ENCODE peak calls at places on chromosomes 1 and 21, in seven cellular contexts. One of them, this sample, is unnamed.

GRCh38 chr1:177952249-177952648 is 17.6 kb downstream of the SEC16B start:
- DNase-seq in HepG2: no peak
- DNase-seq in SK-N-SH: no peak
- DNase-seq in GM12878: no peak
- DNase-seq in HCT116: no peak
- DNase-seq in H1: no peak
- DNase-seq in K562: no peak
- DNase-seq in this sample: no peak

GRCh38 chr1:247274857-247275256 is 19.0 kb downstream of the VN1R5 start:
- DNase-seq in HepG2: peak; percentile 17
- DNase-seq in SK-N-SH: no peak
- DNase-seq in GM12878: no peak
- DNase-seq in HCT116: no peak
- DNase-seq in H1: no peak
- DNase-seq in K562: no peak
- DNase-seq in this sample: no peak

GRCh38 chr1:219585837-219586465 is 27.0 kb downstream of the ZC3H11B start:
- DNase-seq in HepG2: no peak
- DNase-seq in SK-N-SH: no peak
- DNase-seq in GM12878: no peak
- DNase-seq in HCT116: no peak
- DNase-seq in H1: no peak
- DNase-seq in K562: no peak
- DNase-seq in this sample: no peak

GRCh38 chr1:6969762-6970161 is 184.5 kb downstream of the CAMTA1 start:
- DNase-seq in HepG2: no peak
- DNase-seq in SK-N-SH: no peak
- DNase-seq in GM12878: no peak
- DNase-seq in HCT116: no peak
- DNase-seq in H1: no peak
- DNase-seq in K562: no peak
- DNase-seq in this sample: no peak

GRCh38 chr1:67189953-67190352 is 23.7 kb downstream of the IL23R start:
- DNase-seq in HepG2: no peak
- DNase-seq in SK-N-SH: no peak
- DNase-seq in GM12878: no peak
- DNase-seq in HCT116: no peak
- DNase-seq in H1: no peak
- DNase-seq in K562: no peak
- DNase-seq in this sample: no peak

GRCh38 chr1:162003825-162004205 is 19.9 kb downstream of the OLFML2B start:
- DNase-seq in HepG2: no peak
- DNase-seq in SK-N-SH: no peak
- DNase-seq in GM12878: no peak
- DNase-seq in HCT116: no peak
- DNase-seq in H1: no peak
- DNase-seq in K562: no peak
- DNase-seq in this sample: no peak

GRCh38 chr1:62356257-62356835 is 37.1 kb upstream of the KANK4 start:
- DNase-seq in HepG2: no peak
- DNase-seq in SK-N-SH: no peak
- DNase-seq in GM12878: peak; percentile 9
- DNase-seq in HCT116: peak; percentile 19
- DNase-seq in H1: no peak
- DNase-seq in K562: no peak
- DNase-seq in this sample: no peak

GRCh38 chr1:154840557-154841176 is 29.4 kb downstream of the KCNN3 start:
- DNase-seq in HepG2: no peak
- DNase-seq in SK-N-SH: no peak
- DNase-seq in GM12878: no peak
- DNase-seq in HCT116: no peak
- DNase-seq in H1: no peak
- DNase-seq in K562: no peak
- DNase-seq in this sample: no peak

GRCh38 chr21:22062472-22063139 is 1064.4 kb downstream of the NCAM2 start:
- DNase-seq in HepG2: no peak
- DNase-seq in SK-N-SH: no peak
- DNase-seq in GM12878: no peak
- DNase-seq in HCT116: no peak
- DNase-seq in H1: no peak
- DNase-seq in K562: no peak
- DNase-seq in this sample: no peak

GRCh38 chr1:1042831-1043230 is 22.9 kb downstream of the AGRN start:
- DNase-seq in HepG2: no peak
- DNase-seq in SK-N-SH: no peak
- DNase-seq in GM12878: no peak
- DNase-seq in HCT116: no peak
- DNase-seq in H1: no peak
- DNase-seq in K562: no peak
- DNase-seq in this sample: no peak

GRCh38 chr1:17027403-17027802 is 15.7 kb upstream of the ATP13A2 start:
- DNase-seq in HepG2: no peak
- DNase-seq in SK-N-SH: no peak
- DNase-seq in GM12878: no peak
- DNase-seq in HCT116: no peak
- DNase-seq in H1: no peak
- DNase-seq in K562: no peak
- DNase-seq in this sample: no peak

GRCh38 chr1:33311706-33312412 is 9.0 kb downstream of the A3GALT2 start:
- DNase-seq in HepG2: no peak
- DNase-seq in SK-N-SH: no peak
- DNase-seq in GM12878: no peak
- DNase-seq in HCT116: no peak
- DNase-seq in H1: no peak
- DNase-seq in K562: no peak
- DNase-seq in this sample: no peak
- TF ChIP-seq SIN3A in HepG2: no peak
- TF ChIP-seq SIN3A in SK-N-SH: no peak
- TF ChIP-seq SIN3A in GM12878: no peak
- TF ChIP-seq SIN3A in HCT116: no peak
- TF ChIP-seq SIN3A in H1: no peak
- TF ChIP-seq SIN3A in K562: no peak
- TF ChIP-seq SIN3A in this sample: no peak

DNA sequence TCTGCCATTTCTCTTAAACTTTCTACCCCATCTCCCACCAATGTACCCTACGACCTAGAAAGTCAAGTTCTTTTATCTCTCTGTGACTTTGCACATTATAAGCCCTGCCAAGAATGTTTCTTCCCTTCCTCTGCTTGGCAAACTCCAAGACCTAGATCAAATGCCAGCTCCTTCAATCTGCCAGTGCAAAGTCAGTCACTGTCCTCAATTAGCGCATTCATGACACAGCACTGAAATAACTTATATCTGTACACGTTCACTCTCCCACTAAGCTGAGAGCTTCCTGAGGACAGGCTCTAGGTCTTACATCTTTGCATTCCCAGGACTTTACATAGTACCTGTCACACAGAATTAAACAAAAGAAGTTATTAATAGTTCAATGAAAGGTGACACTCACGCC is 21.4 kb upstream of the LSM10 start:
- DNase-seq in HepG2: no peak
- DNase-seq in SK-N-SH: no peak
- DNase-seq in GM12878: no peak
- DNase-seq in HCT116: no peak
- DNase-seq in H1: no peak
- DNase-seq in K562: no peak
- DNase-seq in this sample: no peak
- TF ChIP-seq SIN3A in HepG2: no peak
- TF ChIP-seq SIN3A in SK-N-SH: no peak
- TF ChIP-seq SIN3A in GM12878: no peak
- TF ChIP-seq SIN3A in HCT116: no peak
- TF ChIP-seq SIN3A in H1: no peak
- TF ChIP-seq SIN3A in K562: no peak
- TF ChIP-seq SIN3A in this sample: no peak

GRCh38 chr21:45622416-45623097 is 21.0 kb upstream of the PCBP3 start:
- DNase-seq in HepG2: no peak
- DNase-seq in SK-N-SH: no peak
- DNase-seq in GM12878: no peak
- DNase-seq in HCT116: no peak
- DNase-seq in H1: no peak
- DNase-seq in K562: no peak
- DNase-seq in this sample: no peak
- TF ChIP-seq SIN3A in HepG2: no peak
- TF ChIP-seq SIN3A in SK-N-SH: no peak
- TF ChIP-seq SIN3A in GM12878: no peak
- TF ChIP-seq SIN3A in HCT116: no peak
- TF ChIP-seq SIN3A in H1: no peak
- TF ChIP-seq SIN3A in K562: no peak
- TF ChIP-seq SIN3A in this sample: no peak

GRCh38 chr1:230507671-230508407 is 81.7 kb upstream of the PGBD5 start:
- DNase-seq in HepG2: no peak
- DNase-seq in SK-N-SH: no peak
- DNase-seq in GM12878: no peak
- DNase-seq in HCT116: no peak
- DNase-seq in H1: no peak
- DNase-seq in K562: no peak
- DNase-seq in this sample: no peak
- TF ChIP-seq SIN3A in HepG2: no peak
- TF ChIP-seq SIN3A in SK-N-SH: no peak
- TF ChIP-seq SIN3A in GM12878: no peak
- TF ChIP-seq SIN3A in HCT116: no peak
- TF ChIP-seq SIN3A in H1: no peak
- TF ChIP-seq SIN3A in K562: no peak
- TF ChIP-seq SIN3A in this sample: no peak

GRCh38 chr1:156432109-156433018 is 63.4 kb downstream of the RHBG start:
- DNase-seq in HepG2: no peak
- DNase-seq in SK-N-SH: no peak
- DNase-seq in GM12878: no peak
- DNase-seq in HCT116: no peak
- DNase-seq in H1: no peak
- DNase-seq in K562: no peak
- DNase-seq in this sample: no peak
- TF ChIP-seq SIN3A in HepG2: no peak
- TF ChIP-seq SIN3A in SK-N-SH: no peak
- TF ChIP-seq SIN3A in GM12878: no peak
- TF ChIP-seq SIN3A in HCT116: no peak
- TF ChIP-seq SIN3A in H1: no peak
- TF ChIP-seq SIN3A in K562: no peak
- TF ChIP-seq SIN3A in this sample: no peak

DNA sequence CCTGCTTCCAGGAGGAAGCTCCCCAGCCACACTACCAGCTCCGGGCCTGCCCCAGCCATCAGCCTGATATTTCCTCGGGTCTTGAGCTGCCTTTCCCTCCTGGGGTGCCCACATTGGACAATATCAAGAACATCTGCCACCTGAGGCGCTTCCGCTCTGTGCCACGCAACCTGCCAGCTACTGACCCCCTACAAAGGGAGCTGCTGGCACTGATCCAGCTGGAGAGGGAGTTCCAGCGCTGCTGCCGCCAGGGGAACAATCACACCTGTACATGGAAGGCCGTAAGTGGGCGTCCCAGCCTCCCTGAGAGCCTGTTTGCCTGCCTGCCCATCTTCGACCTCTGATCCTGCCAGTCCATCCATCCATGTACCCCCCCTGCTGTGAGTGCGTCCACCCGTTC is 3.6 kb downstream of the ECM1 start:
- DNase-seq in HepG2: no peak
- DNase-seq in SK-N-SH: no peak
- DNase-seq in GM12878: no peak
- DNase-seq in HCT116: no peak
- DNase-seq in H1: no peak
- DNase-seq in K562: no peak
- DNase-seq in this sample: no peak
- TF ChIP-seq SIN3A in HepG2: no peak
- TF ChIP-seq SIN3A in SK-N-SH: no peak
- TF ChIP-seq SIN3A in GM12878: no peak
- TF ChIP-seq SIN3A in HCT116: no peak
- TF ChIP-seq SIN3A in H1: no peak
- TF ChIP-seq SIN3A in K562: no peak
- TF ChIP-seq SIN3A in this sample: no peak

This sample was measured in Panc1.